ENCODE peak calls at places on chromosomes 13 and 19, in ten cellular contexts. One of them, this sample, is unnamed.

GRCh38 chr13:24681930-24682329 is 1.7 kb downstream of the ATP12A start:
- DNase-seq in cardiac fibroblast: no peak
- DNase-seq in skeletal muscle cell: no peak
- DNase-seq in bronchial epithelial cell: no peak
- DNase-seq in GM12865: no peak
- DNase-seq in HFFc6: no peak
- DNase-seq in putamen: no peak
- DNase-seq in KBM-7: no peak
- DNase-seq in tibial artery: no peak
- DNase-seq in colonic mucosa: no peak
- DNase-seq in this sample: no peak

GRCh38 chr13:69903081-69903480 is 204.5 kb upstream of the ATXN8OS start:
- DNase-seq in putamen: no peak
- DNase-seq in bronchial epithelial cell: no peak
- DNase-seq in cardiac fibroblast: no peak
- DNase-seq in tibial artery: no peak
- DNase-seq in GM12865: no peak
- DNase-seq in skeletal muscle cell: no peak
- DNase-seq in HFFc6: no peak
- DNase-seq in KBM-7: no peak
- DNase-seq in colonic mucosa: no peak
- DNase-seq in this sample: no peak

GRCh38 chr19:19151418-19151817 is 13.1 kb upstream of the TMEM161A start:
- DNase-seq in KBM-7: no peak
- DNase-seq in skeletal muscle cell: no peak
- DNase-seq in GM12865: peak
- DNase-seq in cardiac fibroblast: no peak
- DNase-seq in bronchial epithelial cell: no peak
- DNase-seq in colonic mucosa: no peak
- DNase-seq in HFFc6: no peak
- DNase-seq in putamen: no peak
- DNase-seq in tibial artery: no peak
- DNase-seq in this sample: no peak

GRCh38 chr19:45187421-45188100 is 9.0 kb downstream of the BLOC1S3 start:
- DNase-seq in KBM-7: no peak
- DNase-seq in bronchial epithelial cell: no peak
- DNase-seq in colonic mucosa: no peak
- DNase-seq in skeletal muscle cell: no peak
- DNase-seq in HFFc6: no peak
- DNase-seq in GM12865: peak
- DNase-seq in putamen: no peak
- DNase-seq in tibial artery: no peak
- DNase-seq in cardiac fibroblast: peak
- DNase-seq in this sample: no peak

GRCh38 chr13:26048745-26049144 is 3.1 kb downstream of the SHISA2 start:
- DNase-seq in tibial artery: no peak
- DNase-seq in bronchial epithelial cell: no peak
- DNase-seq in GM12865: no peak
- DNase-seq in KBM-7: no peak
- DNase-seq in skeletal muscle cell: no peak
- DNase-seq in cardiac fibroblast: no peak
- DNase-seq in HFFc6: no peak
- DNase-seq in putamen: peak
- DNase-seq in colonic mucosa: no peak
- DNase-seq in this sample: no peak

GRCh38 chr13:46173656-46174055 is 8.3 kb downstream of the LCP1 start:
- DNase-seq in KBM-7: peak
- DNase-seq in GM12865: peak
- DNase-seq in cardiac fibroblast: no peak
- DNase-seq in skeletal muscle cell: no peak
- DNase-seq in bronchial epithelial cell: no peak
- DNase-seq in putamen: no peak
- DNase-seq in HFFc6: no peak
- DNase-seq in colonic mucosa: no peak
- DNase-seq in tibial artery: no peak
- DNase-seq in this sample: no peak

GRCh38 chr19:39435499-39436349 is at the start of gene RPS16:
- DNase-seq in GM12865: peak
- DNase-seq in skeletal muscle cell: peak
- DNase-seq in cardiac fibroblast: peak
- DNase-seq in tibial artery: peak
- DNase-seq in colonic mucosa: peak
- DNase-seq in putamen: peak
- DNase-seq in bronchial epithelial cell: peak
- DNase-seq in KBM-7: peak
- DNase-seq in HFFc6: peak
- DNase-seq in this sample: peak

GRCh38 chr19:10533656-10534386 is 9.9 kb upstream of the ATG4D start:
- DNase-seq in KBM-7: no peak
- DNase-seq in GM12865: no peak
- DNase-seq in tibial artery: no peak
- DNase-seq in HFFc6: peak
- DNase-seq in colonic mucosa: no peak
- DNase-seq in skeletal muscle cell: peak
- DNase-seq in bronchial epithelial cell: peak
- DNase-seq in putamen: no peak
- DNase-seq in cardiac fibroblast: peak
- DNase-seq in this sample: no peak

GRCh38 chr13:48126944-48127814 is 32.3 kb upstream of the MED4 start:
- DNase-seq in HFFc6: peak
- DNase-seq in tibial artery: peak
- DNase-seq in bronchial epithelial cell: peak
- DNase-seq in skeletal muscle cell: peak
- DNase-seq in GM12865: peak
- DNase-seq in putamen: peak
- DNase-seq in cardiac fibroblast: peak
- DNase-seq in KBM-7: peak
- DNase-seq in colonic mucosa: peak
- DNase-seq in this sample: no peak

GRCh38 chr13:113981611-113982295 is 7.9 kb upstream of the C13orf46 start:
- DNase-seq in KBM-7: no peak
- DNase-seq in skeletal muscle cell: no peak
- DNase-seq in putamen: no peak
- DNase-seq in GM12865: no peak
- DNase-seq in colonic mucosa: no peak
- DNase-seq in cardiac fibroblast: no peak
- DNase-seq in bronchial epithelial cell: no peak
- DNase-seq in HFFc6: no peak
- DNase-seq in tibial artery: peak
- DNase-seq in this sample: no peak

GRCh38 chr13:43804461-43805070 is 17.8 kb upstream of the ENOX1 start:
- DNase-seq in bronchial epithelial cell: peak
- DNase-seq in GM12865: peak
- DNase-seq in cardiac fibroblast: peak
- DNase-seq in colonic mucosa: peak
- DNase-seq in HFFc6: peak
- DNase-seq in putamen: peak
- DNase-seq in tibial artery: no peak
- DNase-seq in skeletal muscle cell: no peak
- DNase-seq in KBM-7: peak
- DNase-seq in this sample: no peak

This sample was measured in CMK.